ENCODE peak calls at places on chromosome 12, in eight cellular contexts. B, L, J, Y, C, I, E and F are unnamed samples.

GRCh38 chr12:119989619-119990381 is 764 bp downstream of the BICDL1 start:
- DNase-seq in L (peak), I (peak), J (peak), Y (peak), B (peak), E (peak), C (peak), F (no peak)

GRCh38 chr12:90399317-90399716 is 555.7 kb downstream of the CCER1 start:
- DNase-seq in L (no peak), J (no peak), I (no peak), C (peak), Y (no peak), E (no peak), B (no peak), F (no peak)

GRCh38 chr12:27505124-27505523 is 18.9 kb upstream of the PPFIBP1 start:
- DNase-seq in B (no peak), Y (no peak), E (no peak), L (no peak), J (no peak), C (peak), I (no peak), F (no peak)

GRCh38 chr12:49916129-49916919 is 12.6 kb upstream of the FAIM2 start:
- DNase-seq in I (no peak), B (no peak), C (no peak), J (no peak), L (no peak), E (no peak), Y (no peak), F (no peak)

GRCh38 chr12:74111688-74112360 is 425.8 kb upstream of the ATXN7L3B start:
- DNase-seq in E (peak), Y (no peak), J (no peak), I (no peak), B (peak), C (peak), L (no peak), F (no peak)

GRCh38 chr12:89971880-89972279 is 263.2 kb upstream of the ATP2B1 start:
- DNase-seq in J (no peak), I (no peak), E (no peak), C (no peak), B (no peak), Y (no peak), L (no peak), F (no peak)

GRCh38 chr12:105455250-105455649 is 124.8 kb downstream of the C12orf75 start:
- DNase-seq in B (no peak), C (no peak), I (no peak), J (no peak), E (no peak), L (no peak), Y (no peak), F (no peak)

GRCh38 chr12:18753481-18754117 is 15.7 kb downstream of the CAPZA3 start:
- DNase-seq in J (no peak), C (peak), B (no peak), Y (no peak), E (no peak), L (peak), I (no peak), F (no peak)

GRCh38 chr12:72540811-72541210 is 268.6 kb downstream of the TRHDE start:
- DNase-seq in I (no peak), E (no peak), Y (no peak), C (no peak), B (no peak), J (no peak), L (no peak), F (no peak)

GRCh38 chr12:123363743-123364531 is 710 bp downstream of the SBNO1 start:
- DNase-seq in L (no peak), E (peak), J (no peak), C (no peak), Y (peak), I (peak), B (no peak), F (no peak)

GRCh38 chr12:11927311-11927935 is 143.3 kb upstream of the BCL2L14 start:
- DNase-seq in L (no peak), C (no peak), Y (no peak), J (no peak), I (no peak), E (no peak), B (no peak), F (no peak)

GRCh38 chr12:43815416-43815815 is 9.3 kb upstream of the TWF1 start:
- DNase-seq in E (no peak), L (no peak), B (no peak), J (no peak), C (no peak), I (no peak), Y (no peak), F (no peak)

GRCh38 chr12:110916295-110916875 is 4.0 kb downstream of the MYL2 start:
- DNase-seq in Y (no peak), J (no peak), L (no peak), I (no peak), E (no peak), C (peak), B (no peak), F (no peak)

GRCh38 chr12:100401660-100402059 is 44.8 kb downstream of the SLC17A8 start:
- DNase-seq in L (no peak), B (peak), J (no peak), E (no peak), Y (no peak), I (no peak), C (peak), F (no peak)

GRCh38 chr12:24394246-24394645 is 444.8 kb upstream of the SOX5 start:
- DNase-seq in J (no peak), L (no peak), E (no peak), C (no peak), I (no peak), Y (no peak), B (no peak), F (no peak)

GRCh38 chr12:54251667-54252284 is 28.1 kb downstream of the CBX5 start:
- DNase-seq in C (peak), I (no peak), J (no peak), Y (no peak), L (no peak), E (no peak), B (peak), F (no peak)

GRCh38 chr12:114371250-114371649 is 34.7 kb downstream of the TBX5 start:
- DNase-seq in J (no peak), Y (no peak), C (no peak), B (no peak), L (no peak), E (peak), I (no peak), F (no peak)

GRCh38 chr12:68530965-68531364 is 79.7 kb upstream of the RAP1B start:
- DNase-seq in Y (no peak), C (peak), L (no peak), B (no peak), J (no peak), I (no peak), E (no peak), F (no peak)

GRCh38 chr12:15049456-15050153 is 76.8 kb downstream of the PDE6H start:
- DNase-seq in Y (no peak), L (no peak), B (no peak), E (no peak), C (no peak), I (no peak), J (no peak), F (no peak)

GRCh38 chr12:77133566-77133965 is 68.2 kb upstream of the E2F7 start:
- DNase-seq in E (no peak), I (peak), L (no peak), C (peak), B (peak), Y (no peak), J (no peak), F (no peak)

GRCh38 chr12:104154806-104155205 is 16.8 kb upstream of the NFYB start:
- DNase-seq in B (no peak), J (no peak), E (no peak), I (no peak), C (no peak), Y (no peak), L (no peak), F (no peak)

GRCh38 chr12:122051231-122051876 is 27.2 kb upstream of the MLXIP start:
- DNase-seq in E (no peak), C (peak), Y (no peak), L (no peak), J (no peak), I (no peak), B (no peak), F (no peak)